ENCODE peak calls at places on chromosome 20, in four cellular contexts. L is stimulated activated CD4-positive, alpha-beta T cell treated with anti-CD3 and anti-CD28 coated beads, Interleukin-2, amount 100 ng/mL, for 48 hours; C is thoracic aorta; O is mesothelial cell of epicardium. Z is an unnamed sample.

GRCh38 chr20:19252670-19253120 is 40.3 kb downstream of the SLC24A3 start:
- DNase-seq in L (no peak), C (no peak), O (no peak), Z (peak)

GRCh38 chr20:50029697-50030428 is 47.1 kb downstream of the SNAI1 start:
- DNase-seq in L (no peak), C (peak), O (no peak), Z (peak)

GRCh38 chr20:46455729-46456128 is 49.3 kb upstream of the ELMO2 start:
- DNase-seq in L (no peak), C (no peak), O (no peak), Z (no peak)

GRCh38 chr20:3798908-3799248 is 2.8 kb downstream of the CDC25B start:
- DNase-seq in L (no peak), C (no peak), O (no peak), Z (no peak)

GRCh38 chr20:54662064-54662463 is 186.7 kb downstream of the DOK5 start:
- DNase-seq in L (no peak), C (no peak), O (no peak), Z (no peak)

GRCh38 chr20:25336561-25337422 is 53.8 kb downstream of the ABHD12 start:
- DNase-seq in L (no peak), C (no peak), O (no peak), Z (no peak)

GRCh38 chr20:49989234-49990065 is 6.7 kb downstream of the SNAI1 start:
- DNase-seq in L (no peak), C (no peak), O (no peak), Z (peak)

GRCh38 chr20:20520776-20521175 is 152.9 kb downstream of the INSM1 start:
- DNase-seq in L (no peak), C (no peak), O (no peak), Z (peak)

GRCh38 chr20:36686944-36687343 is 40.9 kb upstream of the SLA2 start:
- DNase-seq in L (no peak), C (no peak), O (no peak), Z (no peak)

GRCh38 chr20:21179796-21180195 is 53.9 kb downstream of the KIZ start:
- DNase-seq in L (no peak), C (no peak), O (no peak), Z (peak)

GRCh38 chr20:54573838-54574237 is 98.4 kb downstream of the DOK5 start:
- DNase-seq in L (no peak), C (no peak), O (no peak), Z (no peak)

GRCh38 chr20:32685541-32686529 is 12.1 kb upstream of the C20orf203 start:
- DNase-seq in L (no peak), C (no peak), O (peak), Z (peak)

GRCh38 chr20:62804632-62805364 is at the start of gene OGFR:
- DNase-seq in L (peak), C (no peak), O (peak), Z (peak)

GRCh38 chr20:62015445-62016288 is 50.0 kb downstream of the TAF4 start:
- DNase-seq in L (no peak), C (no peak), O (no peak), Z (no peak)

GRCh38 chr20:24768977-24769675 is 179.9 kb upstream of the CST7 start:
- DNase-seq in L (no peak), C (no peak), O (peak), Z (no peak)

GRCh38 chr20:19210426-19211155 is 1.9 kb upstream of the SLC24A3 start:
- DNase-seq in L (no peak), C (no peak), O (no peak), Z (peak)

GRCh38 chr20:25720285-25720684 is 23.6 kb upstream of the ZNF337 start:
- DNase-seq in L (no peak), C (no peak), O (no peak), Z (no peak)

GRCh38 chr20:5933802-5934436 is 16.4 kb downstream of the TRMT6 start:
- DNase-seq in L (no peak), C (no peak), O (no peak), Z (no peak)

GRCh38 chr20:44475694-44476560 is at the start of gene TTPAL:
- DNase-seq in L (peak), C (peak), O (peak), Z (peak)

GRCh38 chr20:2815242-2815900 is 584 bp downstream of the C20orf141 start:
- DNase-seq in L (no peak), C (no peak), O (no peak), Z (no peak)

GRCh38 chr20:60249436-60249835 is 291.2 kb downstream of the CDH26 start:
- DNase-seq in L (no peak), C (no peak), O (no peak), Z (peak)

GRCh38 chr20:56797023-56797422 is 167.9 kb downstream of the TFAP2C start:
- DNase-seq in L (no peak), C (no peak), O (no peak), Z (no peak)

GRCh38 chr20:37526238-37526838 is 1.3 kb downstream of the BLCAP start:
- DNase-seq in L (no peak), C (no peak), O (peak), Z (peak)

GRCh38 chr20:16271450-16271849 is 301.8 kb downstream of the KIF16B start:
- DNase-seq in L (no peak), C (no peak), O (no peak), Z (no peak)

GRCh38 chr20:2729791-2730190 is 37.2 kb downstream of the EBF4 start:
- DNase-seq in L (no peak), C (no peak), O (no peak), Z (peak)

GRCh38 chr20:57964011-57964862 is 254.4 kb upstream of the PMEPA1 start:
- DNase-seq in L (no peak), C (no peak), O (no peak), Z (peak)

GRCh38 chr20:32968833-32969241 is 35.4 kb downstream of the SUN5 start:
- DNase-seq in L (peak), C (no peak), O (peak), Z (no peak)

GRCh38 chr20:53034899-53035298 is 62.7 kb downstream of the TSHZ2 start:
- DNase-seq in L (no peak), C (no peak), O (no peak), Z (no peak)

GRCh38 chr20:46743088-46743487 is 33.6 kb downstream of the SLC2A10 start:
- DNase-seq in L (no peak), C (no peak), O (no peak), Z (no peak)